ENCODE peak calls at places on chromosomes 13 and 19, in five cellular contexts. O is PC-9; U is IMR-90; W is mucosa of descending colon; T is CD8-positive, alpha-beta T cell. P is an unnamed sample. For H3K4me1 and H3K9me3, the result is how much of the 10 kb centered on the place peaks cover.

GRCh38 chr13:89831157-89831556 is 1516.3 kb upstream of the MIR17HG start:
- DNase-seq in T (no peak), W (no peak), U (no peak), O (no peak), P (no peak)

GRCh38 chr19:5804516-5805464 is at the start of gene NRTN:
- DNase-seq in W (no peak), T (peak), O (no peak), U (no peak), P (no peak)

GRCh38 chr19:4867534-4868285 is at the start of gene PLIN3:
- DNase-seq in T (peak), O (peak), U (peak), W (peak), P (peak)

GRCh38 chr13:97141564-97142005 is 80.5 kb upstream of the MBNL2 start:
- DNase-seq in W (peak), U (peak), O (peak), T (no peak), P (peak)

GRCh38 chr13:45331981-45332830 is 8.8 kb downstream of the TPT1 start:
- DNase-seq in O (peak), T (no peak), U (peak), W (no peak), P (no peak)

GRCh38 chr19:13938361-13939027 is at the start of gene PODNL1:
- DNase-seq in U (peak), T (no peak), W (no peak), O (no peak), P (no peak)

GRCh38 chr13:42155251-42155650 is 106.8 kb downstream of the DGKH start:
- DNase-seq in T (no peak), O (no peak), U (no peak), W (no peak), P (no peak)

GRCh38 chr13:60139272-60139671 is 24.5 kb downstream of the DIAPH3 start:
- DNase-seq in T (no peak), O (no peak), U (peak), W (no peak), P (no peak)

GRCh38 chr13:32427852-32428580 is at the start of gene N4BP2L1:
- DNase-seq in W (peak), U (no peak), T (peak), O (peak), P (peak)

GRCh38 chr13:100650321-100650720 is 24.3 kb downstream of the TMTC4 start:
- DNase-seq in O (no peak), W (no peak), T (no peak), U (no peak), P (no peak)

GRCh38 chr19:15113245-15114152 is 6.3 kb downstream of the SYDE1 start:
- DNase-seq in T (no peak), O (no peak), U (no peak), W (no peak), P (no peak)

GRCh38 chr19:10408511-10409291 is 5.4 kb upstream of the CDC37 start:
- DNase-seq in U (no peak), W (peak), T (peak), O (no peak), P (no peak)

GRCh38 chr13:20258208-20258962 is 26.3 kb upstream of the GJB6 start:
- DNase-seq in W (no peak), O (no peak), U (no peak), T (no peak), P (no peak)

GRCh38 chr13:112186091-112186490 is 119.1 kb downstream of the SOX1 start:
- DNase-seq in W (no peak), T (no peak), U (no peak), O (no peak), P (peak)

DNA sequence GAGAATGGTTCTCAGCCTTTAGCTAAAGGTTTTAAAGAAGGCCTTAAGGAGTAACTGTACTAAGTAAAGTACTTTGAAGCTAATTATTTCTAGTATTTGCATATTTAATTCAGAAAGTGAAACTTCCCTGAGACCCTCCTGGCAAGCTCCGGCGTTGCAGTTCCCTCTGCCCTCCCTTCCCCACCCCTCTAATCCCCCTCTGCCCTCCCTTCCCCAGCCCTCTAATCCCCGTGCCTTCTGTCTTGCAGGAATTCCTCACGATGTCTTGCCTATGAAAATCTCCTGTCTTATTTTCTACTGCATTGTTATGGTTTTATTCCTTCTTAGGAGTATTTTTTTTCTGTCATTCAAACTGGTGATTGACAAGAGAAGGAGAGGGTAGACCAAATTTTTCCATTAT is 236.9 kb downstream of the COL4A1 start:
- DNase-seq in O (no peak), T (no peak), W (no peak), U (no peak), P (no peak)
- H3K4me3 ChIP-seq in O (no peak), T (no peak), W (no peak), U (no peak), P (no peak)

GRCh38 chr19:46927106-46927505 is 66.3 kb downstream of the ARHGAP35 start:
- DNase-seq in O (no peak), T (no peak), U (no peak), W (no peak), P (no peak)

GRCh38 chr19:46925548-46925950 is 64.8 kb downstream of the ARHGAP35 start:
- DNase-seq in W (no peak), O (peak), U (no peak), T (no peak), P (peak)

GRCh38 chr19:46926201-46927071 is 65.6 kb downstream of the ARHGAP35 start:
- DNase-seq in O (no peak), U (no peak), W (no peak), T (no peak), P (peak)

GRCh38 chr19:46922465-46922864 is 61.7 kb downstream of the ARHGAP35 start:
- DNase-seq in U (no peak), T (no peak), O (no peak), W (no peak), P (no peak)

GRCh38 chr19:46924874-46925547 is 64.2 kb downstream of the ARHGAP35 start:
- DNase-seq in U (no peak), O (peak), W (no peak), T (peak), P (peak)
- H3K4me1 ChIP-seq in U (under half), O (half or more), W (under half), T (under half), P (under half)

DNA sequence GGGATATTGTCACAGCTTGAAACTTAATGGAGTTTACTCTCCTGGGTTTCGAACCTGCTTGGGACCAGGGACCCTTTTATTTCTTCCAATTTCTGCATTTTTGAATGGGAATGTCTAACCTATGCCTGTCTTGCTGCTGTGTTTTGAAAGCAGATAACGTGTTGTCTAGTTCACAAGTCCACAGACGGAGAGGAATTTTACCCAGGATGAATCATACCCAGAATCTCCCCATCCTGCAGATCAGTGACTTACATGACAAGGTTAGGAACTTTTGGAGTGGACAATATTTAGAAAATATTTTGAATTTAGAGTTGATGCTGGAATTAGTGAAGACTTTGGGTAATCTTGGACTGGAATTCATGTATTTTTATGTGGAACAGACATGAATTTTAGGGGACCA is 68.6 kb upstream of the RFXAP start:
- DNase-seq in O (no peak), W (no peak), T (no peak), U (no peak), P (no peak)
- H3K9me3 ChIP-seq in O (under half), W (under half), T (under half), U (under half), P (under half)

GRCh38 chr13:79811170-79811569 is 330.2 kb downstream of the NDFIP2 start:
- DNase-seq in U (no peak), O (no peak), T (no peak), W (no peak), P (no peak)

GRCh38 chr13:79810671-79811070 is 329.7 kb downstream of the NDFIP2 start:
- DNase-seq in U (peak), W (no peak), T (no peak), O (peak), P (peak)

GRCh38 chr13:79810018-79810417 is 329.1 kb downstream of the NDFIP2 start:
- DNase-seq in W (no peak), T (no peak), O (no peak), U (no peak), P (no peak)

GRCh38 chr13:79815041-79815440 is 334.1 kb downstream of the NDFIP2 start:
- DNase-seq in W (no peak), O (no peak), U (no peak), T (no peak), P (no peak)

DNA sequence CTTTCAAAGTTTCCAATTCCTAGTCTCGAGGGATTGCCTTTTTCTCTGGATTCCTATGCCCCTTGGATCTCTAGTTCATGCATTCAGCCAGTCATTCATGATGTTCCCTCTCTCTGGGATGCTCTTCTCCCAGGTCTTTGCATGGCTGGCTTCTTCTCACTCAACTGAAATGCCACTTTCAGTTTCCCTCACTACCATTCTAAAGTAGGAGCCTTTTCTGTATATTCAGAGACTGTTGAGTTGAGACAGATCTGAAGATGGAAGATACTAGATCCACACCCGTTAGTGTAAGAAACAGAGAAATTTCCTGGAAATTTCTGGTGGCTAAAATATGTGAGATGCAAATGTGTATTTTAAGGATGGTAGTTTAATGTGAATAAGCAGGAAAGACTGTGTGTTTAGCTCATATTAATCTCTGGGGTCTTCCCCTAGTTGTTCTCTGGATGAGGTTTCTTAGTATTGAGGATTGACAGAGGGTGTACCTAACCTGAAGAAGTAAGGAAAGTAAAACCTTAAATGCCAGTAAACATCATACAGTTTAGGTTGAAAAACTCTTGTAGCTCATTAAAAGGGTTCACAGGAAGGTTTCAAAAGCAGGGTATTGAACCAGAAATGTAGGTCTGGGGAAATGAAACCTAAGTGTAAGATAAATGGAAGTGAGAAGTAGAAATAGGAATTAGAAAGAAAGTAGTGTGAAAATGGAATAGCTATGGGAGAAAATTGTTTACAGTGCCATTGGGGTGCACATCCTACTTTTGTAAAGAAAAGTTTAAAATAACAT is 331.3 kb downstream of the NDFIP2 start:
- DNase-seq in U (no peak), W (no peak), T (no peak), O (no peak), P (no peak)
- H3K4me3 ChIP-seq in U (no peak), W (no peak), T (no peak), O (no peak), P (no peak)

DNA sequence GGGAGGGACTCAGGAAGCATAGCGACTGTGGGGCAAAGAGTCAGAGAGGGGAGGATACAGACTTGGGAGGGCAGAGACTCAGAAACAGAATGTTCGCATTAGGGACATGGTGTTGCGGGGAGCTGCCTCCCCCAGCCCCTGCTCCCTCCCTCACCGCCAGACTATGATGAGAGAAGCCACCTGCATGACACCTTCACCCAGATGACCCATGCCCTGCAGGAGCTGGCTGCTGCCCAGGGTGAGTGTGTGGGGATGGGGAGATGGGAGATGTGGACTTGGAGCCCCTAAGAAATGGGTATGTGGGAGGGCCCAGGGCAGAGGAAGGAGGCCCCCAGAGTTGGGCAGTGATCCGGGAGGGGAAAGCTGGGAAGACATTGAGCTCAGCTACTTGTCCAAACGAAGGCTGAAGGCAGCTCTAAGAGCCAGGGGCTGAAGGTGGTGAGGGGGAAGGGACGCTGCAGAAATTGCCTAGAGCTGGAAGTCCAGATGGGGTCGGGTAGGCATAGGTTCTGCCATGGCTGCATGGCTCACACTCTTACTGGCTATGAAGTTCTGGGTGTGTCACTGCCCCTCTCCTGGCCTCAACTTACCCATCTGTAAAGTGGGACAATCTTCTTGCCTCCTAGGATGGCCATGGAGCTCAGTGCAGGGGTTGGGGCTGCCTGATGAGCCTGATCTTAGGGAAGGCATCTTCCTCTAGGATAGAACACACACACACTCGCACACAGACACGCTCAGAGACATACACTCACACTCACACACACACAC is 1.4 kb downstream of the SPACA6 start:
- DNase-seq in T (no peak), O (no peak), U (no peak), W (no peak), P (no peak)
- H3K4me1 ChIP-seq in T (under half), O (under half), U (under half), W (under half), P (under half)

DNA sequence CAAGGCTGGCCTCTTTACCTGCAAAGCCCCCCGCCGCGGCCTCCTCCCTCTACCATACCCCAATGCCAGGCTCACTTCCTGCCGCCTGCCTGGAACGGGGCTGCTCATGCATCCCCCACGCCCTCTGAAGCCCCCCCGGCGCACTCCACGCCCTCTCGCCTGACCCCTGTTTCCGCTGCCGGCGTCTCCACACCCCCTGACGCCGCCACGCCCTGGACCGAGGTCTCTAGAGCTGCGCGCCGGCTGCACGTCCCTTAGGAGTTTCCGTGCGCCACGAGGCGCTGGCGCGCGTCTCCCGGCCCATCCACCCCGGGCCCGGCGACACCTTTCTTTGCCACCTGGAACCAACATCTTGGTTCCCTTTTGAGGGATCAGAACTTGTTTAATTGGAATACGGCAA is 16.0 kb downstream of the DPRX start:
- DNase-seq in U (no peak), O (no peak), T (no peak), W (no peak), P (no peak)
- H3K9me3 ChIP-seq in U (half or more), O (under half), T (under half), W (half or more), P (under half)

P was measured in Caco-2.